ENCODE peak calls at places on chromosomes 2 and 18, in six cellular contexts. W, D, Y, Z, S and C are unnamed samples.

GRCh38 chr2:176683565-176684210 is 414.4 kb downstream of the MTX2 start:
- DNase-seq in W (no peak), D (no peak), Y (no peak), Z (no peak), S (no peak), C (no peak)

GRCh38 chr2:151032741-151033152 is 228.9 kb downstream of the RBM43 start:
- DNase-seq in W (no peak), D (no peak), Y (no peak), Z (no peak), S (peak), C (no peak)

GRCh38 chr2:121237980-121238665 is 46.9 kb downstream of the TFCP2L1 start:
- DNase-seq in W (no peak), D (no peak), Y (no peak), Z (no peak), S (no peak), C (no peak)

GRCh38 chr2:54558188-54558975 is 102.3 kb downstream of the SPTBN1 start:
- DNase-seq in W (no peak), D (peak), Y (peak), Z (peak), S (no peak), C (peak)

GRCh38 chr2:172861163-172861562 is 125.5 kb downstream of the RAPGEF4 start:
- DNase-seq in W (no peak), D (no peak), Y (no peak), Z (no peak), S (no peak), C (no peak)

GRCh38 chr2:38165698-38166097 is 89.7 kb upstream of the CYP1B1 start:
- DNase-seq in W (no peak), D (no peak), Y (no peak), Z (no peak), S (no peak), C (no peak)

GRCh38 chr2:180728928-180729559 is 251.4 kb upstream of the UBE2E3 start:
- DNase-seq in W (peak), D (no peak), Y (no peak), Z (peak), S (peak), C (no peak)

GRCh38 chr18:79637181-79637920 is 42.3 kb upstream of the CTDP1 start:
- DNase-seq in W (no peak), D (no peak), Y (no peak), Z (no peak), S (no peak), C (no peak)

GRCh38 chr2:108921096-108922030 is 67.7 kb downstream of the EDAR start:
- DNase-seq in W (no peak), D (no peak), Y (no peak), Z (no peak), S (no peak), C (no peak)

GRCh38 chr2:71071681-71072398 is 3.4 kb downstream of the NAGK start:
- DNase-seq in W (no peak), D (no peak), Y (no peak), Z (no peak), S (no peak), C (peak)

GRCh38 chr2:68341583-68341982 is 21.8 kb upstream of the CNRIP1 start:
- DNase-seq in W (no peak), D (no peak), Y (no peak), Z (no peak), S (no peak), C (no peak)

GRCh38 chr2:1665761-1666505 is 78.4 kb downstream of the PXDN start:
- DNase-seq in W (no peak), D (no peak), Y (no peak), Z (no peak), S (no peak), C (no peak)

GRCh38 chr18:75074196-75075015 is 134.5 kb downstream of the PTGR3 start:
- DNase-seq in W (no peak), D (no peak), Y (no peak), Z (no peak), S (no peak), C (no peak)

GRCh38 chr2:100427627-100428258 is 10.3 kb upstream of the CHST10 start:
- DNase-seq in W (no peak), D (peak), Y (no peak), Z (no peak), S (peak), C (peak)